ENCODE peak calls at places on chromosomes 16 and 17, in five cellular contexts. W is lower lobe of right lung; Q is neural progenitor cell; H is fibroblast of lung; J is CD4-positive, alpha-beta T cell. I is an unnamed sample.

GRCh38 chr17:11880714-11881113 is 116.6 kb downstream of the ZNF18 start:
- DNase-seq in Q (peak; percentile 48), J (no peak), H (no peak), W (no peak), I (no peak)

GRCh38 chr17:58503876-58504275 is 10.6 kb downstream of the MTMR4 start:
- DNase-seq in J (no peak), Q (no peak), H (no peak), W (no peak), I (no peak)

GRCh38 chr16:53924311-53924860 is 220.4 kb downstream of the FTO start:
- DNase-seq in W (no peak), H (no peak), Q (peak; percentile 40), J (no peak), I (no peak)

GRCh38 chr16:53433930-53434435 is 288 bp upstream of the RBL2 start:
- DNase-seq in W (no peak), J (peak; percentile 74), H (peak; percentile 84), Q (no peak), I (peak; percentile 88)

GRCh38 chr17:62573480-62574117 is 53.9 kb upstream of the MRC2 start:
- DNase-seq in Q (no peak), H (no peak), J (no peak), W (no peak), I (no peak)

GRCh38 chr17:42221886-42222745 is 27.8 kb upstream of the GHDC start:
- DNase-seq in Q (peak; percentile 71), J (peak; percentile 54), H (peak; percentile 72), W (peak; percentile 63), I (peak; percentile 72)

GRCh38 chr17:83128306-83129240 is 49.2 kb downstream of the METRNL start:
- DNase-seq in W (peak; percentile 27), J (no peak), Q (no peak), H (no peak), I (no peak)

GRCh38 chr17:75033346-75034235 is 13.2 kb downstream of the ATP5PD start:
- DNase-seq in J (peak; percentile 76), H (peak; percentile 90), Q (peak; percentile 95), W (peak; percentile 88), I (peak; percentile 74)

GRCh38 chr17:21445091-21445650 is 69.0 kb downstream of the KCNJ12 start:
- DNase-seq in J (no peak), W (no peak), Q (no peak), H (no peak), I (no peak)

GRCh38 chr16:48176635-48177408 is 21.0 kb upstream of the ABCC12 start:
- DNase-seq in J (no peak), W (no peak), Q (no peak), H (no peak), I (no peak)

GRCh38 chr17:21098934-21099687 is 27.7 kb upstream of the DHRS7B start:
- DNase-seq in W (peak; percentile 63), H (peak; percentile 69), Q (peak; percentile 95), J (peak; percentile 37), I (peak; percentile 93)

GRCh38 chr17:45171338-45172231 is 9.9 kb downstream of the HEXIM2 start:
- DNase-seq in Q (peak; percentile 79), J (no peak), W (peak; percentile 68), H (peak; percentile 17), I (no peak)

GRCh38 chr17:45170976-45171337 is 9.3 kb downstream of the HEXIM2 start:
- DNase-seq in H (peak; percentile 86), W (peak; percentile 73), J (no peak), Q (no peak), I (no peak)

GRCh38 chr17:45172232-45172540 is 10.5 kb downstream of the HEXIM2 start:
- DNase-seq in J (no peak), W (no peak), Q (no peak), H (no peak), I (no peak)

GRCh38 chr17:45170280-45170975 is 8.8 kb downstream of the HEXIM2 start:
- DNase-seq in H (no peak), W (no peak), J (no peak), Q (no peak), I (no peak)

GRCh38 chr17:45172541-45173286 is 11.0 kb downstream of the HEXIM2 start:
- DNase-seq in J (peak; percentile 37), W (peak; percentile 74), Q (peak; percentile 62), H (peak; percentile 73), I (peak; percentile 70)
- TF ChIP-seq CTCF in J (peak; percentile 46), W (no peak), Q (no peak), H (no peak), I (no peak)

DNA sequence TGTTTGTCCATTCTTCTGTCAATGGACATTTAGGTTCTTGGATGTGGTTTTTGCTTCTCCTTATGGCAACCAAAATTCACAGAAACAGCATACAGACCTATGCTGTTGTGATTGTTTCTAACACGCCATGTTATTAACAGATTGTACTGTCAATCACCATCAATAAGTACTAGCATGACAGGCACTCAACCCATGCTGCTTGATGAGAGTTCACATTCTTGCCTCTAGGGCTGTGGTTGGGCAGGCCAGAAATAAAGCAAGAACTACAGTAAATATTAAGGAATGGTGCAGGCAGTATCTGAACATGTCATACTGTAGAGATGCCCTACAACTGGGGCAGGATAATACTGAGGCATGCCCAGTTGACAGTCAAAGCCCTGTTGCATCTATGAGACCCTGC is 171.2 kb upstream of the ZFHX3 start:
- DNase-seq in H (no peak), W (no peak), Q (no peak), J (no peak), I (no peak)
- TF ChIP-seq CTCF in H (peak; percentile 39), W (no peak), Q (peak; percentile 17), J (no peak), I (no peak)

GRCh38 chr16:88058817-88059216 is 107.6 kb downstream of the BANP start:
- DNase-seq in Q (peak; percentile 1), H (no peak), J (no peak), W (no peak), I (no peak)

GRCh38 chr16:88062341-88062861 is 111.2 kb downstream of the BANP start:
- DNase-seq in J (no peak), Q (peak; percentile 54), W (peak; percentile 34), H (peak; percentile 73), I (no peak)

GRCh38 chr16:88061346-88062110 is 110.3 kb downstream of the BANP start:
- DNase-seq in W (no peak), Q (peak; percentile 1), J (no peak), H (no peak), I (no peak)

GRCh38 chr16:88059701-88060386 is 108.6 kb downstream of the BANP start:
- DNase-seq in Q (peak; percentile 1), H (no peak), W (no peak), J (no peak), I (peak; percentile 23)

DNA sequence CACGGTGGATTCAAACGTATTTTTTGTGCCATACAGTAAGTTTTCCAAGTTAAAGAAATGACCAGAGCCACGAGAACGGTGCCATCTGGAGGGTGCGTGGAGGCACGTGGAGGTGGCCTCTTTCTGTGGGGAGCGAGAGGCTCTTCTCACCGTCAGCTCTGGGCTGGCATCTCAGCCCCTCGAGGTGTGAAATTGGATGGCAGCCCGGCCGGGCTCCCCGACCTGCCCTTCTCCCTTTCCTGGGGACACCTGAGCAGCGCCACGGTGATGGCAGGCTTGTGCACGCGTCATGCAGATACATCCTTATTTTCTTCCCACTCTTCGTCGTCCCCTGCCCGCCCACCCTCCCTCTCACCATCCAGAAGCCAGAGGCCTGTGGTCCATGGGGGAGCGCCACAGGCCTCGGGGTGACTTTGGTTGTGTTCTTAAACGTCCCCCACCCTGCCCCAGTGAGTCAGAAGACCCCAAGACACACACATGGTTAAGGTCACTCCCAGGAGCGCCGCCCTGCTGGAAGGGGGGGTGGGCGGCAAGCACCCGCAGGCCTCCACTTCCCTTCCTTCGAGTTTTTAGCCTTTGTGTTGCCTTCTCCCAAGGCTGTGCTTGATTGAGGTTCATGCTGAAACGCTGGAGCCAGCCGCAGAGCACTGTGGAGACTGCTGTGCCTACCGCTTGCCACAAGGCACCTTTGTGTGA is 109.4 kb downstream of the BANP start:
- DNase-seq in H (no peak), J (no peak), W (no peak), Q (peak; percentile 1), I (peak; percentile 23)
- TF ChIP-seq CTCF in H (no peak), J (no peak), W (no peak), Q (peak; percentile 26), I (peak; percentile 29)

GRCh38 chr16:1208239-1208830 is 16.7 kb downstream of the TPSG1 start:
- DNase-seq in W (no peak), H (no peak), Q (no peak), J (no peak), I (no peak)
- TF ChIP-seq CTCF in W (no peak), H (no peak), Q (no peak), J (no peak), I (no peak)

GRCh38 chr17:9324864-9325263 is 250.8 kb downstream of the STX8 start:
- DNase-seq in Q (no peak), W (no peak), J (no peak), H (peak; percentile 25), I (no peak)
- TF ChIP-seq CTCF in Q (no peak), W (no peak), J (no peak), H (no peak), I (no peak)

GRCh38 chr17:9532715-9533114 is 42.9 kb downstream of the STX8 start:
- DNase-seq in H (no peak), J (no peak), W (no peak), Q (no peak), I (no peak)

GRCh38 chr17:9531080-9531479 is 44.5 kb downstream of the STX8 start:
- DNase-seq in Q (no peak), J (no peak), W (no peak), H (no peak), I (no peak)

GRCh38 chr17:9529033-9529748 is 46.4 kb downstream of the STX8 start:
- DNase-seq in W (no peak), H (peak; percentile 61), Q (peak; percentile 33), J (no peak), I (peak; percentile 44)
- TF ChIP-seq CTCF in W (peak; percentile 17), H (peak; percentile 72), Q (peak; percentile 71), J (peak; percentile 28), I (peak; percentile 56)

I was measured in GM13977.